ENCODE peak calls at places on chromosome 1, in five cellular contexts. E is T-helper 1 cell; K is CD8-positive, alpha-beta memory T cell; M is stimulated activated CD4-positive, alpha-beta T cell treated with anti-CD3 and anti-CD28 coated beads, Interleukin-1b, Interleukin-23, amount 100 ng/mL, for 24 hours; D is body of pancreas. Q is an unnamed sample.

GRCh38 chr1:51648180-51649109 is 31.6 kb downstream of the OSBPL9 start:
- DNase-seq in E (no peak), K (no peak), D (peak; percentile 24), M (no peak), Q (no peak)

GRCh38 chr1:212010004-212010403 is 25.4 kb downstream of the INTS7 start:
- DNase-seq in M (no peak), K (no peak), D (no peak), E (no peak), Q (no peak)

GRCh38 chr1:65395887-65396612 is 24.4 kb upstream of the LEPR start:
- DNase-seq in K (no peak), D (no peak), E (peak; percentile 84), M (no peak), Q (no peak)

GRCh38 chr1:3714284-3714741 is 37.9 kb upstream of the CCDC27 start:
- DNase-seq in E (no peak), D (no peak), K (no peak), M (no peak), Q (no peak)

GRCh38 chr1:192907545-192908243 is 98.9 kb downstream of the RGS2 start:
- DNase-seq in D (peak; percentile 54), K (no peak), E (no peak), M (no peak), Q (no peak)

GRCh38 chr1:232622378-232622777 is 7.6 kb downstream of the SIPA1L2 start:
- DNase-seq in M (no peak), K (no peak), E (no peak), D (no peak), Q (no peak)

GRCh38 chr1:232510367-232511110 is 119.4 kb downstream of the SIPA1L2 start:
- DNase-seq in K (no peak), D (no peak), E (no peak), M (no peak), Q (no peak)

GRCh38 chr1:109864960-109865611 is 45.6 kb upstream of the CSF1 start:
- DNase-seq in D (peak; percentile 38), E (no peak), M (no peak), K (no peak), Q (no peak)

GRCh38 chr1:183873642-183874041 is 68.7 kb downstream of the RGL1 start:
- DNase-seq in M (no peak), E (peak; percentile 39), D (no peak), K (no peak), Q (no peak)

GRCh38 chr1:209620484-209620879 is 31.7 kb downstream of the LAMB3 start:
- DNase-seq in M (no peak), E (no peak), D (no peak), K (no peak), Q (no peak)

GRCh38 chr1:25037174-25038074 is 107.3 kb upstream of the RUNX3 start:
- DNase-seq in M (no peak), E (peak; percentile 82), D (peak; percentile 50), K (peak; percentile 25), Q (peak; percentile 59)

GRCh38 chr1:184022651-184023050 is 14.9 kb downstream of the COLGALT2 start:
- DNase-seq in K (no peak), D (peak; percentile 68), M (no peak), E (no peak), Q (no peak)

GRCh38 chr1:33683913-33684312 is 180.0 kb upstream of the HMGB4 start:
- DNase-seq in K (no peak), M (no peak), E (no peak), D (no peak), Q (no peak)

GRCh38 chr1:63794927-63795326 is 21.1 kb downstream of the ROR1 start:
- DNase-seq in E (no peak), K (no peak), D (no peak), M (no peak), Q (no peak)

GRCh38 chr1:29471487-29472313 is 235.4 kb downstream of the PTPRU start:
- DNase-seq in M (no peak), E (no peak), D (no peak), K (no peak), Q (no peak)

GRCh38 chr1:247295274-247295684 is 36.4 kb downstream of the ZNF496 start:
- DNase-seq in D (no peak), M (no peak), E (no peak), K (no peak), Q (no peak)

GRCh38 chr1:201594575-201595245 is 55.8 kb downstream of the NAV1 start:
- DNase-seq in K (no peak), D (no peak), M (no peak), E (no peak), Q (no peak)

GRCh38 chr1:101025283-101025679 is 303 bp downstream of the DPH5 start:
- DNase-seq in D (peak; percentile 14), E (no peak), M (no peak), K (no peak), Q (no peak)

GRCh38 chr1:214135886-214136285 is 145.1 kb upstream of the SMYD2 start:
- DNase-seq in M (no peak), D (no peak), E (no peak), K (no peak), Q (no peak)

GRCh38 chr1:159945483-159946241 is at the start of gene IGSF9:
- DNase-seq in D (peak; percentile 93), M (peak; percentile 67), E (peak; percentile 29), K (peak; percentile 68), Q (peak; percentile 67)

GRCh38 chr1:204703826-204704612 is 18.5 kb upstream of the LRRN2 start:
- DNase-seq in D (no peak), M (no peak), K (no peak), E (no peak), Q (no peak)

GRCh38 chr1:6899621-6900020 is 114.4 kb downstream of the CAMTA1 start:
- DNase-seq in D (no peak), M (no peak), K (no peak), E (no peak), Q (no peak)

GRCh38 chr1:12386130-12386529 is 156.3 kb downstream of the VPS13D start:
- DNase-seq in K (no peak), E (peak; percentile 22), M (no peak), D (peak; percentile 41), Q (no peak)

GRCh38 chr1:220124542-220124941 is 30.6 kb downstream of the IARS2 start:
- DNase-seq in K (no peak), M (no peak), D (no peak), E (no peak), Q (no peak)

GRCh38 chr1:237677979-237678378 is 212.7 kb downstream of the ZP4 start:
- DNase-seq in M (no peak), K (no peak), D (no peak), E (no peak), Q (no peak)

GRCh38 chr1:208179303-208179702 is 64.9 kb downstream of the PLXNA2 start:
- DNase-seq in D (no peak), K (no peak), M (no peak), E (no peak), Q (no peak)

GRCh38 chr1:2861143-2861987 is 59.9 kb upstream of the TTC34 start:
- DNase-seq in K (no peak), E (no peak), M (no peak), D (no peak), Q (no peak)

GRCh38 chr1:89518116-89518780 is 6.4 kb upstream of the LRRC8B start:
- DNase-seq in M (no peak), D (peak; percentile 22), K (no peak), E (no peak), Q (no peak)

GRCh38 chr1:88892146-88892877 is 945 bp upstream of the GTF2B start:
- DNase-seq in E (peak; percentile 66), D (peak; percentile 76), K (no peak), M (no peak), Q (peak; percentile 20)

GRCh38 chr1:174358786-174359453 is 88.8 kb upstream of the GPR52 start:
- DNase-seq in K (no peak), M (no peak), E (no peak), D (peak; percentile 15), Q (no peak)

GRCh38 chr1:149997585-149998262 is 12.8 kb downstream of the OTUD7B start:
- DNase-seq in E (peak; percentile 19), D (peak; percentile 9), K (no peak), M (no peak), Q (no peak)

GRCh38 chr1:200967693-200968468 is 55.6 kb downstream of the KIF21B start:
- DNase-seq in M (no peak), D (no peak), K (no peak), E (no peak), Q (no peak)

GRCh38 chr1:24786191-24786590 is 40.9 kb downstream of the CLIC4 start:
- DNase-seq in K (no peak), D (peak; percentile 24), M (no peak), E (no peak), Q (no peak)

GRCh38 chr1:179310721-179311120 is 17.1 kb downstream of the SOAT1 start:
- DNase-seq in D (no peak), M (no peak), E (no peak), K (no peak), Q (no peak)

Q was measured in immature natural killer cell.